ENCODE peak calls at places on chromosomes 3 and 15, in four cellular contexts. W is effector memory CD4-positive, alpha-beta T cell; O is tibial artery; V is GM23248. D is an unnamed sample.

GRCh38 chr3:120364821-120365220 is 15.7 kb upstream of the LRRC58 start:
- DNase-seq in V (peak; percentile 69), W (no peak), O (no peak), D (no peak)

GRCh38 chr3:117863146-117863545 is 1153.6 kb downstream of the TUSC7 start:
- DNase-seq in W (no peak), V (no peak), O (no peak), D (no peak)

GRCh38 chr3:2579206-2579605 is 480.5 kb downstream of the CNTN4 start:
- DNase-seq in V (no peak), O (no peak), W (no peak), D (no peak)

GRCh38 chr3:188092648-188093047 is 61.3 kb upstream of the LPP start:
- DNase-seq in W (no peak), O (no peak), V (peak; percentile 52), D (no peak)

GRCh38 chr15:61250613-61251012 is 21.5 kb upstream of the RORA start:
- DNase-seq in W (no peak), V (no peak), O (no peak), D (no peak)

GRCh38 chr3:40745381-40746106 is 220.8 kb downstream of the ZNF621 start:
- DNase-seq in W (no peak), O (no peak), V (no peak), D (no peak)

GRCh38 chr15:39286706-39287105 is 294.2 kb upstream of the THBS1 start:
- DNase-seq in V (no peak), W (no peak), O (no peak), D (no peak)

GRCh38 chr15:31131853-31132375 is 30.4 kb upstream of the TRPM1 start:
- DNase-seq in O (no peak), V (no peak), W (no peak), D (no peak)

GRCh38 chr3:8238434-8238833 is 263.2 kb upstream of the LMCD1 start:
- DNase-seq in W (no peak), V (no peak), O (no peak), D (no peak)

GRCh38 chr3:62242846-62243245 is 130.5 kb downstream of the FEZF2 start:
- DNase-seq in W (no peak), V (no peak), O (no peak), D (no peak)

GRCh38 chr15:63492541-63493077 is 11.8 kb upstream of the USP3 start:
- DNase-seq in W (no peak), V (peak; percentile 80), O (no peak), D (no peak)

GRCh38 chr3:32816439-32817194 is 1.2 kb upstream of the TRIM71 start:
- DNase-seq in W (no peak), V (peak; percentile 40), O (no peak), D (no peak)

GRCh38 chr3:65811050-65811766 is 227.5 kb downstream of the MAGI1 start:
- DNase-seq in W (no peak), V (peak; percentile 75), O (peak; percentile 70), D (no peak)

GRCh38 chr3:149511040-149511626 is 36.6 kb downstream of the TM4SF4 start:
- DNase-seq in W (no peak), O (no peak), V (no peak), D (no peak)

GRCh38 chr3:197430502-197430901 is 125.3 kb downstream of the BDH1 start:
- DNase-seq in V (peak; percentile 17), O (no peak), W (no peak), D (no peak)

GRCh38 chr15:60374628-60375081 is 23.1 kb downstream of the ANXA2 start:
- DNase-seq in W (no peak), V (peak; percentile 97), O (peak; percentile 86), D (no peak)

GRCh38 chr3:102979202-102979601 is 544.4 kb downstream of the ZPLD1 start:
- DNase-seq in V (no peak), W (no peak), O (no peak), D (no peak)

GRCh38 chr15:59437473-59437776 is 561 bp upstream of the FAM81A start:
- DNase-seq in V (no peak), O (no peak), W (no peak), D (no peak)

GRCh38 chr3:43288366-43288765 is 2.0 kb downstream of the SNRK start:
- DNase-seq in V (peak; percentile 67), O (no peak), W (no peak), D (no peak)

GRCh38 chr15:42226648-42227047 is 18.5 kb upstream of the VPS39 start:
- DNase-seq in W (no peak), O (no peak), V (no peak), D (no peak)

GRCh38 chr3:78911394-78911793 is 856.4 kb downstream of the ROBO1 start:
- DNase-seq in O (no peak), V (no peak), W (no peak), D (no peak)

GRCh38 chr15:101293122-101293521 is 1.9 kb downstream of the SNRPA1 start:
- DNase-seq in V (no peak), W (no peak), O (no peak), D (no peak)

GRCh38 chr3:194503101-194503531 is 16.3 kb upstream of the ATP13A3 start:
- DNase-seq in W (no peak), V (peak; percentile 39), O (no peak), D (no peak)

GRCh38 chr15:96335429-96335807 is 4.9 kb downstream of the NR2F2 start:
- DNase-seq in V (peak; percentile 43), O (no peak), W (no peak), D (no peak)

GRCh38 chr3:58793052-58793451 is 126.5 kb upstream of the FAM3D start:
- DNase-seq in V (peak; percentile 19), W (no peak), O (no peak), D (no peak)

GRCh38 chr15:86773766-86774165 is 694.1 kb downstream of the AGBL1 start:
- DNase-seq in V (no peak), O (no peak), W (no peak), D (no peak)

GRCh38 chr15:81113861-81114261 is 20.2 kb upstream of the CFAP161 start:
- DNase-seq in W (no peak), O (no peak), V (peak; percentile 80), D (no peak)

GRCh38 chr3:165195628-165196576 is at the start of gene SLITRK3:
- DNase-seq in O (peak; percentile 37), V (no peak), W (no peak), D (no peak)

GRCh38 chr3:184952671-184953070 is 140.7 kb downstream of the VPS8 start:
- DNase-seq in V (peak; percentile 49), W (no peak), O (no peak), D (no peak)

GRCh38 chr3:188288153-188288552 is 134.2 kb downstream of the LPP start:
- DNase-seq in O (no peak), V (no peak), W (no peak), D (no peak)

GRCh38 chr3:45980819-45981218 is 14.8 kb downstream of the FYCO1 start:
- DNase-seq in V (peak; percentile 48), W (no peak), O (no peak), D (no peak)

GRCh38 chr3:45979378-45979777 is 16.2 kb downstream of the FYCO1 start:
- DNase-seq in V (no peak), W (no peak), O (no peak), D (no peak)

GRCh38 chr3:45981321-45982038 is 14.1 kb downstream of the FYCO1 start:
- DNase-seq in O (no peak), V (peak; percentile 46), W (no peak), D (no peak)

GRCh38 chr3:45978348-45978747 is 17.3 kb downstream of the FYCO1 start:
- DNase-seq in V (no peak), W (peak; percentile 25), O (no peak), D (peak; percentile 48)

DNA sequence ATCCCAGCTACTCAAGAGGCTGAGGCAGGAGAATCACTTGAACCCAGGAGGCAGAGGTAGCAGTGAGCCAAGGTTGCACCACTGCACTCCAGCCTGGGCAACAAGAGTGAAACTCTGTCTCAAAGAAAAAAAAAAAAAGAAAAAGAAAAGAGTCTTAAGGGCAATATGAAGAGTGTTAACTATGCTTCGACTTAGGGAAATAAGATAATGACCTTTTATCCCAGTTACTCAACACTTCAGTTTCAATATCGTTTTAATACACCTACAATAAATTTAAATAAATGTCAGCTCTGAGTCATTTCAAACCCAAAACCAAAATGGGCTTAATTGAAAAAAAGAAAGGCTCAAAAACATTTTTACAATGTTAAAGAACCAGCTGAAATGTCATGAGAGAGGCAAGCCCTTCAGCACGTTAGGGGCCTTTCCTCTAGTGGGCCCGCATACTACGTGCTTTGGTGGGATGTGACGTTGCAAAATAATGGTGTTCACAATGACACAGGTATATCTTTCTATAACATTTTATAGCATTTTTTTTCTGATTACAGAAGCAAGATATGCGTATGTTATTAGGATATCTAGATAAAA is 15.3 kb downstream of the FYCO1 start:
- DNase-seq in V (no peak), O (no peak), W (no peak), D (no peak)
- H3K36me3 ChIP-seq in V (peaks cover 6% of the 10 kb centered on the region), O (peaks cover 88% of the 10 kb centered on the region), W (peaks cover 39% of the 10 kb centered on the region), D (peaks cover 47% of the 10 kb centered on the region)

GRCh38 chr15:24917431-24917830 is 37.4 kb upstream of the SNRPN start:
- DNase-seq in V (no peak), O (no peak), W (no peak), D (no peak)

GRCh38 chr15:24919446-24919845 is 35.3 kb upstream of the SNRPN start:
- DNase-seq in V (no peak), O (no peak), W (no peak), D (no peak)

GRCh38 chr15:24916305-24917009 is 38.3 kb upstream of the SNRPN start:
- DNase-seq in O (no peak), V (no peak), W (no peak), D (no peak)
- H3K9me3 ChIP-seq in O (no peaks in the 10 kb centered on the region), V (no peaks in the 10 kb centered on the region), W (peaks cover 3% of the 10 kb centered on the region), D (no peaks in the 10 kb centered on the region)

DNA sequence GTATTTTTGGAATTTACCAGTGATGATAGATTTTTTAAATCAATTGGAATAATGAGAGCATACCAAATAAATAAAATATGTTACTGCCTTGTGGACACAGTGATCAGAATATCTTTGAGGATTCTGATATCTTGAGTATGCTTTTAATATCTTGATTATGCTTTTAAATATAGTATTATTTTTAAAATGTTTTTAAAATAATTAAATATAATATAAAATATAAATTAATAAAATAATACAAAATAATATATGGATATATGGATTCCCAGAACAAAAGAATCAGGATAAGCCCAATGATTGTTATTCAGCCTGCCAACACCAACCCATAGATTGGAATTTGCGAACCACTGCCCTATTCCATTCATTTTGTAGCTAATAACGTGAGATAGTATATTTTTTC is 91.9 kb upstream of the MLF1 start:
- DNase-seq in W (no peak), O (no peak), V (no peak), D (no peak)
- H3K27ac ChIP-seq in W (no peak overlapping the region), O (no peak overlapping the region), V (no peak overlapping the region), D (no peak overlapping the region)

GRCh38 chr3:170711786-170712185 is 125.9 kb upstream of the SLC7A14 start:
- DNase-seq in O (no peak), V (peak; percentile 8), W (no peak), D (no peak)

GRCh38 chr3:170712798-170713197 is 126.9 kb upstream of the SLC7A14 start:
- DNase-seq in V (no peak), W (no peak), O (no peak), D (no peak)

GRCh38 chr3:170713648-170714047 is 127.8 kb upstream of the SLC7A14 start:
- DNase-seq in O (no peak), W (no peak), V (no peak), D (no peak)

GRCh38 chr3:170714151-170714550 is 128.3 kb upstream of the SLC7A14 start:
- DNase-seq in W (no peak), O (no peak), V (peak; percentile 77), D (no peak)

DNA sequence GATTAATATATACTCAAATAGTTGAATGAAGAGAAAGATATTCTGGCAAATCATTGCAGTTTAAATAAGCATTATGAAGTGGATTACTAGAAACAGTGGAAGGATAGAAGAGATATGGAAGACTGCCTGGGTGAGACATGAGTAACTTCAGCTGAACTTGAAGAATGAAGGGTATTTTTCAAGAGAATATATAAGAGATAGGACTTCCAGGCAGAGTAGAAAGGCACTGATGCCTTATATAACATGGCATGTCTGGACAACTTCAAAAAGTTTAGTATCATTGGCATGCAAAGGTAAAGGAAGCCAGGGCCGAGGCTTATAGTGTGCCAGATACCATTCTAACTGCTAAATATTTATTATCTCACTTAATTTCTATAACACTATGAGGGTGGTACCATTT is 126.5 kb upstream of the SLC7A14 start:
- DNase-seq in V (peak; percentile 13), W (no peak), O (no peak), D (no peak)
- H3K36me3 ChIP-seq in V (no peaks in the 10 kb centered on the region), W (no peaks in the 10 kb centered on the region), O (no peaks in the 10 kb centered on the region), D (no peaks in the 10 kb centered on the region)